ENCODE peak calls at places on chromosomes 16 and 17, in nine cellular contexts. Z is right atrium auricular region, S is KBM-7, U is pancreas, R is GM04503, M is endothelial cell, G is NCI-H1436, N is HuH-7.5, J is cardiac fibroblast. B is an unnamed sample.

GRCh38 chr17:16938031-16938430 is 33.9 kb downstream of the TNFRSF13B start:
- DNase-seq in Z (no peak), S (no peak), U (no peak), R (no peak), M (no peak), G (no peak), N (no peak), J (no peak), B (no peak)

GRCh38 chr17:81865733-81866439 is 5.3 kb downstream of the ARHGDIA start:
- DNase-seq in Z (no peak), S (no peak), U (peak), R (no peak), M (no peak), G (no peak), N (no peak), J (peak), B (no peak)

GRCh38 chr17:17739388-17740066 is 58.3 kb downstream of the RAI1 start:
- DNase-seq in Z (no peak), S (no peak), U (no peak), R (no peak), M (no peak), G (no peak), N (no peak), J (peak), B (no peak)

GRCh38 chr17:78458091-78458490 is 79.6 kb downstream of the PGS1 start:
- DNase-seq in Z (no peak), S (no peak), U (no peak), R (no peak), M (no peak), G (no peak), N (no peak), J (no peak), B (no peak)

GRCh38 chr17:21318439-21318838 is 33.9 kb downstream of the MAP2K3 start:
- DNase-seq in Z (no peak), S (no peak), U (peak), R (no peak), M (no peak), G (no peak), N (no peak), J (no peak), B (no peak)

GRCh38 chr17:63774141-63774981 is at the start of gene DDX42:
- DNase-seq in Z (peak), S (peak), U (peak), R (no peak), M (peak), G (no peak), N (peak), J (peak), B (peak)

GRCh38 chr17:38539386-38539785 is 66.4 kb downstream of the SRCIN1 start:
- DNase-seq in Z (no peak), S (no peak), U (peak), R (no peak), M (no peak), G (peak), N (no peak), J (no peak), B (no peak)

GRCh38 chr17:6231886-6232767 is 161.9 kb downstream of the WSCD1 start:
- DNase-seq in Z (peak), S (peak), U (no peak), R (peak), M (no peak), G (peak), N (no peak), J (no peak), B (no peak)

GRCh38 chr17:38428643-38429371 is 543 bp downstream of the ARHGAP23 start:
- DNase-seq in Z (no peak), S (peak), U (peak), R (no peak), M (peak), G (no peak), N (no peak), J (peak), B (no peak)

GRCh38 chr17:61593404-61593803 is 2.4 kb upstream of the NACA2 start:
- DNase-seq in Z (no peak), S (no peak), U (no peak), R (no peak), M (no peak), G (no peak), N (no peak), J (no peak), B (no peak)

GRCh38 chr16:30650369-30651123 is at the start of gene PRR14:
- DNase-seq in Z (peak), S (peak), U (peak), R (peak), M (peak), G (peak), N (peak), J (peak), B (peak)

GRCh38 chr17:35294756-35295155 is 51.9 kb downstream of the SLFN5 start:
- DNase-seq in Z (no peak), S (no peak), U (no peak), R (no peak), M (no peak), G (no peak), N (no peak), J (no peak), B (no peak)

GRCh38 chr16:51151435-51151950 is 423 bp upstream of the SALL1 start:
- DNase-seq in Z (no peak), S (no peak), U (peak), R (no peak), M (peak), G (peak), N (peak), J (peak), B (peak)

GRCh38 chr17:4937553-4937952 is 2.3 kb downstream of the SLC25A11 start:
- DNase-seq in Z (no peak), S (no peak), U (no peak), R (no peak), M (no peak), G (no peak), N (no peak), J (no peak), B (no peak)

GRCh38 chr17:7132511-7133094 is 18.0 kb upstream of the ASGR2 start:
- DNase-seq in Z (no peak), S (no peak), U (no peak), R (no peak), M (peak), G (no peak), N (no peak), J (peak), B (no peak)

GRCh38 chr16:49859139-49859947 is 3.4 kb upstream of the ZNF423 start:
- DNase-seq in Z (peak), S (no peak), U (peak), R (no peak), M (peak), G (no peak), N (no peak), J (peak), B (no peak)

GRCh38 chr17:11608396-11608795 is 10.1 kb downstream of the DNAH9 start:
- DNase-seq in Z (peak), S (no peak), U (peak), R (no peak), M (no peak), G (no peak), N (peak), J (no peak), B (no peak)

GRCh38 chr17:28567604-28568003 is 3.7 kb downstream of the PIGS start:
- DNase-seq in Z (no peak), S (peak), U (no peak), R (no peak), M (no peak), G (no peak), N (no peak), J (no peak), B (no peak)

GRCh38 chr16:25027781-25028180 is 12.6 kb upstream of the ARHGAP17 start:
- DNase-seq in Z (no peak), S (no peak), U (no peak), R (no peak), M (no peak), G (no peak), N (no peak), J (no peak), B (no peak)

GRCh38 chr17:75334723-75335122 is 45.5 kb upstream of the SLC25A19 start:
- DNase-seq in Z (no peak), S (no peak), U (no peak), R (no peak), M (no peak), G (no peak), N (no peak), J (no peak), B (no peak)

GRCh38 chr17:3929764-3930163 is 13.5 kb upstream of the P2RX1 start:
- DNase-seq in Z (no peak), S (no peak), U (no peak), R (no peak), M (no peak), G (no peak), N (no peak), J (no peak), B (no peak)

GRCh38 chr16:48206594-48207242 is 37.4 kb upstream of the LONP2 start:
- DNase-seq in Z (no peak), S (no peak), U (no peak), R (peak), M (no peak), G (no peak), N (no peak), J (peak), B (no peak)

GRCh38 chr17:73317554-73318426 is 6.0 kb upstream of the CDC42EP4 start:
- DNase-seq in Z (no peak), S (no peak), U (no peak), R (no peak), M (no peak), G (no peak), N (no peak), J (no peak), B (no peak)

GRCh38 chr17:28554565-28554964 is 2.1 kb upstream of the UNC119 start:
- DNase-seq in Z (no peak), S (no peak), U (no peak), R (no peak), M (no peak), G (no peak), N (no peak), J (no peak), B (no peak)

GRCh38 chr16:28110479-28110878 is 47.0 kb upstream of the GSG1L start:
- DNase-seq in Z (no peak), S (peak), U (no peak), R (no peak), M (no peak), G (no peak), N (no peak), J (no peak), B (no peak)

GRCh38 chr17:45584092-45585036 is 93.8 kb upstream of the PLEKHM1 start:
- DNase-seq in Z (no peak), S (peak), U (peak), R (no peak), M (peak), G (no peak), N (peak), J (peak), B (peak)

GRCh38 chr17:14919580-14920160 is 345.5 kb downstream of the PMP22 start:
- DNase-seq in Z (no peak), S (no peak), U (no peak), R (no peak), M (no peak), G (no peak), N (no peak), J (no peak), B (no peak)

GRCh38 chr17:81867123-81867951 is 3.8 kb downstream of the ARHGDIA start:
- DNase-seq in Z (no peak), S (peak), U (peak), R (no peak), M (no peak), G (no peak), N (no peak), J (peak), B (no peak)

GRCh38 chr17:33927732-33928133 is 327.4 kb upstream of the CCL2 start:
- DNase-seq in Z (no peak), S (no peak), U (no peak), R (no peak), M (no peak), G (peak), N (no peak), J (peak), B (no peak)

GRCh38 chr16:19044781-19045180 is 22.6 kb upstream of the COQ7 start:
- DNase-seq in Z (no peak), S (no peak), U (no peak), R (no peak), M (no peak), G (no peak), N (no peak), J (no peak), B (no peak)

GRCh38 chr16:4679854-4680636 is 13.3 kb upstream of the NUDT16L1 start:
- DNase-seq in Z (peak), S (no peak), U (peak), R (no peak), M (no peak), G (no peak), N (no peak), J (no peak), B (no peak)

GRCh38 chr17:15996322-15996721 is 3.2 kb downstream of the ZSWIM7 start:
- DNase-seq in Z (no peak), S (no peak), U (no peak), R (no peak), M (no peak), G (no peak), N (no peak), J (no peak), B (no peak)

GRCh38 chr17:7479389-7480192 is at the start of gene ZBTB4:
- DNase-seq in Z (no peak), S (peak), U (peak), R (no peak), M (peak), G (no peak), N (peak), J (peak), B (peak)

GRCh38 chr17:8311131-8311790 is 1.2 kb downstream of the ARHGEF15 start:
- DNase-seq in Z (no peak), S (no peak), U (no peak), R (no peak), M (no peak), G (no peak), N (no peak), J (no peak), B (no peak)

GRCh38 chr16:12089492-12090161 is 113.1 kb downstream of the SNX29 start:
- DNase-seq in Z (no peak), S (peak), U (no peak), R (no peak), M (peak), G (no peak), N (no peak), J (peak), B (no peak)

GRCh38 chr17:81019563-81020442 is 15.1 kb upstream of the BAIAP2 start:
- DNase-seq in Z (no peak), S (no peak), U (peak), R (no peak), M (no peak), G (no peak), N (no peak), J (no peak), B (no peak)

B was measured in HEK293T.